ENCODE peak calls at places on chromosomes 16 and 17, in four cellular contexts. V, D, W and E are unnamed samples.

GRCh38 chr16:90046122-90046970 is 27.1 kb upstream of the DBNDD1 start:
- DNase-seq in V (no peak), D (no peak), W (no peak), E (no peak)

GRCh38 chr17:71910002-71910401 is 210.8 kb upstream of the SOX9 start:
- DNase-seq in V (no peak), D (peak), W (no peak), E (no peak)

GRCh38 chr16:10266809-10267208 is 84.6 kb upstream of the GRIN2A start:
- DNase-seq in V (no peak), D (no peak), W (no peak), E (no peak)

GRCh38 chr17:59487161-59487873 is 78.1 kb upstream of the DHX40 start:
- DNase-seq in V (peak), D (no peak), W (no peak), E (no peak)

GRCh38 chr16:56257260-56257659 is 66.0 kb downstream of the GNAO1 start:
- DNase-seq in V (no peak), D (peak), W (peak), E (peak)

GRCh38 chr17:32495347-32496253 is 8.8 kb downstream of the CDK5R1 start:
- DNase-seq in V (peak), D (no peak), W (no peak), E (no peak)

GRCh38 chr17:78992542-78993212 is 13.0 kb upstream of the LGALS3BP start:
- DNase-seq in V (no peak), D (no peak), W (no peak), E (peak)

GRCh38 chr16:87252269-87252970 is 64.8 kb downstream of the C16orf95 start:
- DNase-seq in V (peak), D (no peak), W (no peak), E (no peak)

GRCh38 chr16:89842471-89843408 is 14.5 kb downstream of the SPIRE2 start:
- DNase-seq in V (peak), D (no peak), W (no peak), E (no peak)

GRCh38 chr16:7449808-7450207 is 117.2 kb downstream of the RBFOX1 start:
- DNase-seq in V (no peak), D (no peak), W (no peak), E (no peak)

GRCh38 chr16:84726670-84727467 is 27.1 kb downstream of the USP10 start:
- DNase-seq in V (no peak), D (peak), W (no peak), E (no peak)

GRCh38 chr16:57098188-57098841 is 5.9 kb downstream of the CPNE2 start:
- DNase-seq in V (no peak), D (no peak), W (no peak), E (no peak)

GRCh38 chr16:54286330-54287017 is at the start of gene IRX3:
- DNase-seq in V (peak), D (peak), W (peak), E (peak)

GRCh38 chr17:41678907-41679739 is 9.6 kb upstream of the EIF1 start:
- DNase-seq in V (peak), D (peak), W (no peak), E (no peak)

GRCh38 chr17:44540246-44541084 is 16.8 kb upstream of the FZD2 start:
- DNase-seq in V (no peak), D (no peak), W (no peak), E (no peak)

GRCh38 chr17:79951361-79952264 is 84.1 kb downstream of the TBC1D16 start:
- DNase-seq in V (peak), D (peak), W (peak), E (peak)

GRCh38 chr16:48526958-48527331 is 83.0 kb downstream of the N4BP1 start:
- DNase-seq in V (no peak), D (no peak), W (no peak), E (no peak)

GRCh38 chr17:35790826-35791225 is 4.6 kb downstream of the MMP28 start:
- DNase-seq in V (no peak), D (no peak), W (no peak), E (no peak)

GRCh38 chr16:73068546-73069401 is 20.8 kb upstream of the ZFHX3 start:
- DNase-seq in V (peak), D (peak), W (no peak), E (no peak)

GRCh38 chr17:65064452-65065019 is 8.0 kb upstream of the GNA13 start:
- DNase-seq in V (peak), D (no peak), W (peak), E (no peak)

GRCh38 chr17:72514888-72515287 is 394.1 kb downstream of the SOX9 start:
- DNase-seq in V (peak), D (peak), W (peak), E (peak)

GRCh38 chr16:28491970-28492474 is at the start of gene CLN3:
- DNase-seq in V (peak), D (peak), W (peak), E (peak)

GRCh38 chr17:42290577-42290976 is 2.3 kb downstream of the STAT5A start:
- DNase-seq in V (no peak), D (no peak), W (no peak), E (no peak)

GRCh38 chr16:75219088-75219487 is 300 bp downstream of the CTRB1 start:
- DNase-seq in V (no peak), D (no peak), W (peak), E (no peak)

GRCh38 chr16:75216576-75216975 is 2.2 kb upstream of the CTRB1 start:
- DNase-seq in V (no peak), D (no peak), W (no peak), E (no peak)

GRCh38 chr16:75217389-75217851 is 1.4 kb upstream of the CTRB1 start:
- DNase-seq in V (no peak), D (peak), W (no peak), E (no peak)

GRCh38 chr16:75219838-75220237 is 1.1 kb downstream of the CTRB1 start:
- DNase-seq in V (no peak), D (no peak), W (no peak), E (no peak)

DNA sequence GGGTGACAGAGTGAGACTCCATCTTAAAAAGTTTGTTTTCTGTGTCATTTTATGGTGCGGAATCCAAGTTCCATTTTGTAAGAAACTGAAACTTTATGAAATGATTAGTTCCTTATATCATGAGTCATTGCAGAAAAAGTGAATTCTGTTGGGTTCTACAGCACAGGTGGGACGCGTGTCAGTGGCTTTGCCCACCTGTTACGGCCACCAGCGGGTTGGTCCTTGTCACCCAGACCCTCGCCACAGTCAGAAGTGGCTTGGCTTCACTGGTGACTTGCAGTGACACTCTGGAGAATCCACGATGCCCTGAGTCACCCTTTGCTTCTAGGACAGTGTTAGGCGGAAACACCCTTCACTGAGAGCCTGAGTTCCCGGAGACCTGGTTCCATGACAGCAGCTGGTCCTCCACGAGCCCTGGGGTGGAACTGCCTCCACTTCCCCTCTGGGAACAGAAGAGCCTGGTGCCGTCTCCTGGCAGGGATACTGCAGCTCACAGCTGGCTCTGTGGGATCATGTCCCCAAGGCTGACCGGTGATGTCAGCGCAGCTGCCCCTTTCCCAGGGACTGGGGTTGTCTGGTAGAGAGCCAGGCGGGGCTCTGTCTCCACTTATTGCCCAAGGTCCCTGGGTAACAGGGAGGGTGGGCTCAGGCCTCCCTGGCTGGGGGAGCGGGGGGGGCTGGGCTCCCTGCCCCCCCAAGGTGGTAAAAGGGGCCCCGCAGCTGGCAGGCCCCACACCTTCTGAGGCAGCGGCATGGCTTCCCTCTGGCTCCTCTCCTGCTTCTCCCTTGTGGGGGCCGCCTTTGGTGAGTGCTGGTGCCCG is at the start of gene CTRB1:
- DNase-seq in V (no peak), D (peak), W (peak), E (no peak)
- H3K4me3 ChIP-seq in V (no peak), D (peak), W (no peak), E (no peak)

DNA sequence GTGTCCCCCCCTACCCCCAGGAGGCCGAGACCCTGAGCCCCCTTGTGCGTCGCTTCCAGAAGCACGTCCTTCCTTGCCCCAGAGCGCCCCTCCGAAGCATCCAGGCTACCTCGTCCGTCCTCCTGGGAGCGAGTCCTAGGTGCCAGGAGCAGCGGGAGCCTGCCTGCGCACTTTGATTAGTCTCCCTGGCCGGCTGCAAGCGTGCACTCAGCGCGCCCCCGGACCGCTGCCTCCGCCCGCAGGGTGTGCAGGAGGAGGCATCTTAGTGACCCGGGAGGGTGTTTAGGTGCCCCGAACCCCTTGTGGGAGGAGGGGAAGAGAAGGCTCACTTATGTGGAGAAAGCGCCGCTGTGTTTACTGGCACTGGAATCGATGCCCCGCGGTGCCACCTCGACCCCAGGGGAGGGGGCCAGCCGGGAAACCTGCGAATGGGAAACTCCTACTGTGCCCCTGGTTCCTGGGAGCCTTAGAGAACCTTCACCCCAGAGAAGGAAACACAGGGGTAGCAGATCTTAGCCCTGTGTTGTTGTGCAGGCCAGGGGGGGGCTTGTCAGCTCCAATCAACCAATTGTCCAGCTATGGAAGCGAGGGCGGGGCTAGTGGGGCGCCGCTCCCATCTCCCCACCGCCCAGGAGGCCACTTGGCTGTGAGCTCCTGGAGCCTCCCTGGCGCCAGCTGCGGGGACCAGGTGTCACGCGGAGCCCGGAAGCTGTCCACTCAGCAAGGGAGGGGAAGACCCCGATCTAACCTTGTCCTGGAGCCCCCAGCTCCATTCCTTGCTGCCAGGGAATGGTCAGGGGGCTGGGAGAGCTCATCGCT is 922.8 kb upstream of the EEF2KMT start:
- DNase-seq in V (no peak), D (no peak), W (no peak), E (no peak)
- H3K4me3 ChIP-seq in V (no peak), D (no peak), W (no peak), E (no peak)

GRCh38 chr17:7236808-7237207 is 2.4 kb downstream of the PHF23 start:
- DNase-seq in V (no peak), D (no peak), W (no peak), E (no peak)
- H3K4me3 ChIP-seq in V (peak), D (no peak), W (no peak), E (no peak)

DNA sequence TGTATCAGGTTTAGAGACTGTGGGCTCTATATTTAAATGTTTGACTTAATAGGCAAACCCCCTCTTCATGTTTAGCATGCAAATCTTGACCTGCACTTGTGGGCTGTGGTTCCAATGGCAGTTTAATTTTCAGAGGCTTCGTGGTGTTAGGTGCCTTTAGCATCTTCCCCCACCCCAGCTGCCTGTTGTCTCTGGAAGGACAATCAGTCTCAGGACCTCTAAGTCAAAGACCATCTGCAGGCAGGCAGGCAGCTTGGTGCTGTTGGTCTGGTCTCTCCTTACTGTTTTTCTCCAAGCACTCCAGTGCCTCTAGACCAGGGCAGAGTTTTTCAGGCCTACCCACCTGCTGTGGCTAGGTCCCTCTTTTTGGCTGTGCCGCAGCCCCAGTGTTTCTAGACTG is 990.4 kb downstream of the CDH11 start:
- DNase-seq in V (no peak), D (no peak), W (no peak), E (no peak)
- H3K4me3 ChIP-seq in V (no peak), D (no peak), W (no peak), E (no peak)

DNA sequence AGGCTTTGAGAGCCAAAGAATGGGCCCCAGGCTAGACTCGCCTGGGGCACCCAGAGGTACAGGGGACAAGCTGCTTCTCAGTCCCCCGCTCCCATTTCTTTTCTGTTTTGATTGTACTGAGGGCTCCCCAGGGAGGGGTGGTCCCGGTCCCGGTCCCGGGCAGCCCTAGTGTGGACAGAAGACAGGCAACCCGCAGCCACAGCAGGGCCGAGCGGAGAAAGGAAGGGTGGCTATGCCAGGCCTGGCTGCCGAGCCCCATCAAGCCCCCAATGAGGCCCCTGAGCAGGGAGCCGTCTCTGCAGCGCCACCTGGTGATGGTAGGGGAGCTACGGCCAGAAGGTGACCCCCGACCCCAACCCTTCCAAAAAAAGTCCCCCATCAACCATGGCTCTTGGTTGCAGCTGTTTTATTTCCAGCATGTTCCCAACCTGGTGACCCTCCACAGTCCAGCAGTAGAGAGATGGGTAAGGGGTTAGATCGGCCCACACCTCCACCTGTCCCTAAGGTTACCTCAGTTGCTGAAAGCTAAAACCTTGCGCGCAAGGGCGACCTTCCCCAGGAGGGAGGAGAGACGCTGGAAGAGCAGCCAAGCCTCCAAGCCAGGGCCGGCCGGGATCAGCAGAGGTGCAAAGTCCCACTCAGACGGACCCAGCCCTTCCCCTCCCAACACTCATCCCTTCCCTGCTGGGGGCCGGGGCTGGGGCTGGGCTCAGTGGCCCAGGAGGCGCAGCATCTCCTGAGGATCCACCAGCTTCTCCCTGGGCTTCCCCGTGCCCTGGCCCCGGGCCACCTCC is 2.6 kb upstream of the GRIN2C start:
- DNase-seq in V (peak), D (no peak), W (peak), E (peak)
- H3K4me3 ChIP-seq in V (no peak), D (no peak), W (no peak), E (no peak)

DNA sequence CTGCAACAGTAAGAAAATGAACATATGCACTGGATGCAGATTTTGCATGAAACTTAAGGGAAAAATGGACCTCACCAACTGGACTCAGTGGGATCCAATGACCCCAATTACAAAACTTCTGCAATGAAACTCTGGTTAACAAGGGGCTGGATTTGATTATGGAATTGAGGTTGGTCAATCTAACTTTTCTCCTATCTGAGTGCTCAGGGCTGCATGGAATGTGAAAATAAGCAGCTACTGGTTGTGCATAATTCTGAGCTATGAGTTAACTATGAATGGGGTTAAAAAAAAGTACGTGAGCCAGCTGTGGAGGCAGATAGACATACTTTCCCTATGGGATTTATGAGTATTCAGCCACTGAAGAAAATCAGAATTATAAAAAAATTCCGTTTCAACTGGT is 9.2 kb downstream of the FAM20A start:
- DNase-seq in V (peak), D (no peak), W (no peak), E (no peak)
- H3K4me3 ChIP-seq in V (no peak), D (no peak), W (no peak), E (peak)

GRCh38 chr17:62805234-62805633 is 2.9 kb downstream of the MARCHF10 start:
- DNase-seq in V (peak), D (no peak), W (no peak), E (no peak)

GRCh38 chr17:62808576-62808970 is 459 bp upstream of the MARCHF10 start:
- DNase-seq in V (no peak), D (no peak), W (no peak), E (no peak)

GRCh38 chr17:62804822-62805221 is 3.3 kb downstream of the MARCHF10 start:
- DNase-seq in V (peak), D (no peak), W (peak), E (no peak)

GRCh38 chr17:62809656-62810055 is 1.5 kb upstream of the MARCHF10 start:
- DNase-seq in V (peak), D (no peak), W (no peak), E (no peak)

GRCh38 chr17:62807812-62808575 is at the start of gene MARCHF10:
- DNase-seq in V (no peak), D (peak), W (peak), E (peak)
- H3K4me3 ChIP-seq in V (no peak), D (no peak), W (peak), E (peak)

GRCh38 chr17:50547736-50548083 is 736 bp downstream of the SPATA20 start:
- DNase-seq in V (no peak), D (no peak), W (no peak), E (no peak)
- H3K4me3 ChIP-seq in V (peak), D (peak), W (peak), E (peak)

GRCh38 chr17:33664116-33664840 is 371.2 kb upstream of the ASIC2 start:
- DNase-seq in V (no peak), D (no peak), W (no peak), E (no peak)
- H3K4me3 ChIP-seq in V (no peak), D (no peak), W (no peak), E (no peak)